ENCODE peak calls at places on chromosomes 6 and 20, in six cellular contexts. P is NCI-H1417 treated with DMSO at 0.1 percent for 48 hours, Z is NCI-H1092 treated with DMSO at 0.1 percent for 48 hours, V is hepatocyte, Y is fibroblast of lung, K is activated gamma-delta T cell treated with Interleukin-2 at 50 U/mL for 16 hours. G is an unnamed sample.

GRCh38 chr6:15205321-15205720 is 40.5 kb upstream of the JARID2 start:
- DNase-seq in Y (no peak), P (no peak), Z (no peak), K (no peak), V (no peak), G (no peak)

GRCh38 chr6:106360989-106361430 is 493 bp downstream of the CRYBG1 start:
- DNase-seq in K (peak), V (peak), P (no peak), Z (no peak), Y (no peak), G (no peak)

GRCh38 chr20:49381558-49382493 is 100.6 kb downstream of the KCNB1 start:
- DNase-seq in P (no peak), K (no peak), Z (peak), V (peak), Y (peak), G (peak)

GRCh38 chr6:125142614-125143013 is 11.0 kb upstream of the TPD52L1 start:
- DNase-seq in Z (no peak), K (no peak), V (no peak), Y (peak), P (no peak), G (peak)

GRCh38 chr6:130928993-130929678 is 101.9 kb downstream of the SMLR1 start:
- DNase-seq in V (no peak), P (no peak), Y (peak), Z (no peak), K (no peak), G (peak)

GRCh38 chr6:143806282-143807102 is 36.6 kb upstream of the LTV1 start:
- DNase-seq in Y (peak), K (no peak), Z (no peak), V (peak), P (no peak), G (peak)

GRCh38 chr20:53547664-53548239 is 45.9 kb downstream of the ZNF217 start:
- DNase-seq in Z (peak), V (peak), Y (peak), P (peak), K (peak), G (peak)

GRCh38 chr6:53309059-53309896 is 39.5 kb downstream of the ELOVL5 start:
- DNase-seq in K (peak), Z (peak), Y (peak), P (no peak), V (no peak), G (peak)

GRCh38 chr20:53940883-53941546 is 129.4 kb downstream of the BCAS1 start:
- DNase-seq in Z (no peak), Y (peak), P (no peak), K (no peak), V (no peak), G (peak)

GRCh38 chr6:44642870-44643522 is 255.5 kb downstream of the CDC5L start:
- DNase-seq in Z (peak), P (peak), V (no peak), K (no peak), Y (peak), G (peak)

GRCh38 chr6:50185006-50185405 is 135.3 kb upstream of the DEFB112 start:
- DNase-seq in K (no peak), P (no peak), V (peak), Z (no peak), Y (no peak), G (no peak)

GRCh38 chr6:163170294-163170883 is 244.1 kb upstream of the QKI start:
- DNase-seq in P (no peak), K (no peak), Z (no peak), V (no peak), Y (no peak), G (no peak)

GRCh38 chr6:151481752-151482151 is 12.1 kb upstream of the CCDC170 start:
- DNase-seq in K (no peak), Y (no peak), Z (no peak), P (no peak), V (no peak), G (peak)

GRCh38 chr6:43817192-43817591 is 47.2 kb downstream of the VEGFA start:
- DNase-seq in P (no peak), V (peak), Z (no peak), K (no peak), Y (no peak), G (peak)

GRCh38 chr6:15317934-15318902 is 72.3 kb downstream of the JARID2 start:
- DNase-seq in P (no peak), Z (no peak), Y (peak), K (no peak), V (no peak), G (no peak)

GRCh38 chr6:110462884-110463481 is 13.4 kb downstream of the SLC22A16 start:
- DNase-seq in Z (no peak), K (no peak), P (no peak), V (no peak), Y (no peak), G (no peak)

GRCh38 chr20:59363094-59363493 is 62.7 kb downstream of the EDN3 start:
- DNase-seq in V (no peak), K (no peak), Y (no peak), P (no peak), Z (no peak), G (no peak)

GRCh38 chr6:144675231-144675861 is 390.2 kb downstream of the UTRN start:
- DNase-seq in V (peak), P (no peak), K (no peak), Z (no peak), Y (peak), G (peak)

GRCh38 chr6:36120539-36120938 is 9.8 kb upstream of the MAPK13 start:
- DNase-seq in Z (no peak), P (no peak), K (peak), V (no peak), Y (no peak), G (no peak)

GRCh38 chr20:117518-117917 is 24.9 kb upstream of the DEFB126 start:
- DNase-seq in P (no peak), Z (no peak), K (no peak), Y (no peak), V (no peak), G (no peak)

GRCh38 chr6:27752038-27752885 is 159.9 kb downstream of the OR2B2 start:
- DNase-seq in P (peak), Z (peak), V (peak), Y (peak), K (peak), G (peak)

GRCh38 chr6:52403627-52404026 is 16.5 kb upstream of the EFHC1 start:
- DNase-seq in Z (no peak), Y (no peak), P (no peak), K (no peak), V (no peak), G (no peak)

GRCh38 chr20:40564997-40565680 is 123.9 kb downstream of the MAFB start:
- DNase-seq in Y (peak), V (peak), P (no peak), Z (no peak), K (no peak), G (peak)

GRCh38 chr20:29878777-29879442 is 1378.6 kb upstream of the DEFB115 start:
- DNase-seq in K (no peak), Y (no peak), V (no peak), P (no peak), Z (no peak), G (no peak)

GRCh38 chr6:56570434-56571359 is 72.0 kb downstream of the DST start:
- DNase-seq in V (peak), Z (peak), Y (peak), P (no peak), K (no peak), G (peak)

GRCh38 chr6:21826031-21826430 is 232.5 kb downstream of the SOX4 start:
- DNase-seq in Z (no peak), Y (peak), P (no peak), K (no peak), V (peak), G (no peak)

GRCh38 chr20:16526433-16527380 is 46.5 kb downstream of the KIF16B start:
- DNase-seq in K (no peak), Y (no peak), P (no peak), V (no peak), Z (no peak), G (peak)

GRCh38 chr20:34986311-34987287 is 30.9 kb downstream of the MYH7B start:
- DNase-seq in Z (no peak), K (no peak), Y (no peak), P (no peak), V (no peak), G (no peak)

GRCh38 chr6:42021847-42022754 is 28.2 kb upstream of the TAF8 start:
- DNase-seq in Z (no peak), K (peak), Y (no peak), P (no peak), V (no peak), G (no peak)